ENCODE peak calls at places on chromosome 15, in seven cellular contexts. A is mesenchymal stem cell, S is mesendoderm, K is IMR-90, Y is H1, R is neuronal stem cell, L is trophoblast cell. G is an unnamed sample.

GRCh38 chr15:39624806-39625205 is 43.9 kb downstream of the THBS1 start:
- DNase-seq in A (peak), S (no peak), K (peak), Y (no peak), R (no peak), L (peak), G (no peak)

GRCh38 chr15:63156708-63157065 is 590 bp downstream of the RPS27L start:
- DNase-seq in A (peak), S (peak), K (peak), Y (no peak), R (peak), L (peak), G (no peak)

GRCh38 chr15:78087944-78088772 is 4.2 kb upstream of the SH2D7 start:
- DNase-seq in A (peak), S (no peak), K (peak), Y (no peak), R (no peak), L (peak), G (no peak)

GRCh38 chr15:98826658-98827057 is 178.3 kb downstream of the IGF1R start:
- DNase-seq in A (no peak), S (no peak), K (no peak), Y (no peak), R (no peak), L (no peak), G (no peak)

GRCh38 chr15:70478251-70478990 is 284.9 kb downstream of the UACA start:
- DNase-seq in A (no peak), S (no peak), K (no peak), Y (no peak), R (no peak), L (no peak), G (no peak)

GRCh38 chr15:46297766-46298165 is 662.9 kb downstream of the SQOR start:
- DNase-seq in A (no peak), S (no peak), K (no peak), Y (no peak), R (no peak), L (no peak), G (no peak)

GRCh38 chr15:88628018-88628673 is 7.0 kb downstream of the AEN start:
- DNase-seq in A (no peak), S (no peak), K (no peak), Y (no peak), R (no peak), L (no peak), G (no peak)

GRCh38 chr15:74464216-74464615 is 3.3 kb upstream of the UBL7 start:
- DNase-seq in A (no peak), S (no peak), K (no peak), Y (no peak), R (no peak), L (no peak), G (no peak)

GRCh38 chr15:75203017-75203907 is 1.6 kb downstream of the C15orf39 start:
- DNase-seq in A (peak), S (no peak), K (peak), Y (peak), R (no peak), L (peak), G (no peak)

GRCh38 chr15:39133201-39133600 is 447.7 kb upstream of the THBS1 start:
- DNase-seq in A (peak), S (no peak), K (peak), Y (no peak), R (no peak), L (peak), G (no peak)

GRCh38 chr15:32998979-32999677 is 195.4 kb downstream of the FMN1 start:
- DNase-seq in A (no peak), S (no peak), K (no peak), Y (no peak), R (no peak), L (no peak), G (no peak)

GRCh38 chr15:85550283-85550682 is 169.9 kb downstream of the AKAP13 start:
- DNase-seq in A (no peak), S (no peak), K (no peak), Y (no peak), R (no peak), L (peak), G (no peak)

GRCh38 chr15:73910904-73911303 is 15.4 kb upstream of the LOXL1 start:
- DNase-seq in A (no peak), S (no peak), K (no peak), Y (no peak), R (no peak), L (no peak), G (no peak)

GRCh38 chr15:34837246-34838016 is 42.1 kb upstream of the ACTC1 start:
- DNase-seq in A (peak), S (no peak), K (peak), Y (no peak), R (no peak), L (peak), G (no peak)

GRCh38 chr15:36527512-36528162 is 51.8 kb upstream of the CDIN1 start:
- DNase-seq in A (no peak), S (no peak), K (no peak), Y (no peak), R (no peak), L (no peak), G (no peak)

GRCh38 chr15:54575586-54575985 is 597.3 kb downstream of the UNC13C start:
- DNase-seq in A (no peak), S (no peak), K (no peak), Y (no peak), R (no peak), L (peak), G (no peak)

GRCh38 chr15:48941913-48942312 is 21.8 kb downstream of the SHC4 start:
- DNase-seq in A (no peak), S (no peak), K (no peak), Y (no peak), R (no peak), L (no peak), G (no peak)

GRCh38 chr15:86162676-86163075 is 83.0 kb downstream of the AGBL1 start:
- DNase-seq in A (no peak), S (no peak), K (no peak), Y (no peak), R (no peak), L (no peak), G (no peak)

GRCh38 chr15:79989682-79990081 is 18.7 kb upstream of the BCL2A1 start:
- DNase-seq in A (peak), S (no peak), K (peak), Y (no peak), R (no peak), L (peak), G (no peak)

GRCh38 chr15:78938608-78939488 is 6.0 kb downstream of the CTSH start:
- DNase-seq in A (no peak), S (no peak), K (no peak), Y (no peak), R (no peak), L (no peak), G (no peak)

GRCh38 chr15:74995779-74996765 is 709 bp downstream of the SCAMP5 start:
- DNase-seq in A (no peak), S (peak), K (no peak), Y (peak), R (peak), L (no peak), G (peak)

GRCh38 chr15:22231603-22232002 is 151.3 kb downstream of the OR4M2 start:
- DNase-seq in A (no peak), S (no peak), K (no peak), Y (no peak), R (no peak), L (no peak), G (no peak)

GRCh38 chr15:73460662-73461061 is 17.7 kb downstream of the REC114 start:
- DNase-seq in A (no peak), S (no peak), K (no peak), Y (no peak), R (no peak), L (no peak), G (no peak)

GRCh38 chr15:23806980-23807379 is 119.9 kb upstream of the NDN start:
- DNase-seq in A (no peak), S (no peak), K (no peak), Y (no peak), R (no peak), L (no peak), G (no peak)
- H2BK120ac ChIP-seq in A (no peak), S (no peak), K (no peak), Y (no peak), R (no peak), L (no peak), G (no peak)

GRCh38 chr15:82810863-82811421 is 1.5 kb downstream of the WHAMM start:
- DNase-seq in A (peak), S (no peak), K (no peak), Y (no peak), R (no peak), L (peak), G (no peak)

GRCh38 chr15:82810061-82810862 is 834 bp downstream of the WHAMM start:
- DNase-seq in A (peak), S (peak), K (peak), Y (peak), R (peak), L (peak), G (peak)

GRCh38 chr15:82809308-82810060 is at the start of gene WHAMM:
- DNase-seq in A (peak), S (peak), K (peak), Y (peak), R (peak), L (peak), G (peak)

GRCh38 chr15:82807920-82808633 is 1.4 kb upstream of the WHAMM start:
- DNase-seq in A (no peak), S (peak), K (no peak), Y (no peak), R (no peak), L (no peak), G (no peak)

DNA sequence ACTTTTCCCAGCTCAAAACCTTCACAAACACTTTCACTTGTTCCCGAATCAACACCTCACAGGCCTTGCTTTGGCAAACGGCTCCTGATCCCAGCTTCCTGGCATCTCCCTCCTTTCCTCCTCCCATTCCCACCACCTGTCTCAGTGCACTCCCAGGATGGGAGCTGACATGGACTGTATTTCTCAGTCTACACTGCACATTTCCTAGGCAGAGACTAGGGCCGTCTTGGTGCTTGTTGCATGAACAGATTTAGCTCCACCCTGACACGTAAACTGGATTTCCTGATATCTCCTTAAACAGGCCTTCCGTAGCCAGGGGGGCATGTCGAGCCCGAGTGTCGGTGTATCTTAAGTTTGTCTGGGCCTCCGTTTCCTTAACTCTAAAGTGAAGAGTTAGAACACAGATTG is 790 bp upstream of the WHAMM start:
- DNase-seq in A (no peak), S (no peak), K (no peak), Y (peak), R (no peak), L (no peak), G (no peak)
- H3K27ac ChIP-seq in A (no peak), S (no peak), K (no peak), Y (no peak), R (no peak), L (no peak), G (no peak)

DNA sequence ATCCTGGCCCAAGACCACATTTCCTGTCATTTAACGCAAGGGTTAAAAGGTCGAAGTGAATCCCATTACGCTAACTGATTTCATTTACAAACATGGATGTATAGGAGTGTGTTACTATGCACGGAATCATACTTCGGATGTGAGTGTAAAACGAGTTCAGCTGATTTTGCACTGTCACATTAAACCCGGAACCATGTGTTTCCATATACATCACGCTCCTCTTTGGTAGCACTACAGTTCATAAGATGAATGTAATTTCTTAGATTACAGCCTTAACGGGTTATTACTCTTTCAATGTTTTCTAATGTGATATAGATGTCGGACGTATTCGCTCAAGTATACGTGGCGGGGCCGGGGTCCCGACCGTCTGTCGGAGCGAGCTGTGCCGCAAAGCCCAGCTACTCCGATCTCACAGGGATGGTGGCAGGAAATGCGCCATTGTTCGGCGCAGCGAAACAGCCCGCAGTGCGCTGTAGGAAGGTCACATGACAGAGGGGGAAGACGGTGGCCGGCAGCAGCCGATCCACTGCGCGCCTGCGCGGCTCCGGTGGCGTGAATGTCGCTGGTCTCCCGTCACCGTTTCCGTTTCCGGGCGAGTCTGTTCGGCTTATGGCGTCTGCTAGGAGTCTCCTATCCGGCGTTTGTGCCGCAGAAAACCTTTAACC is 97.3 kb downstream of the NPAP1 start:
- DNase-seq in A (peak), S (peak), K (peak), Y (peak), R (peak), L (peak), G (peak)
- H3K9ac ChIP-seq in A (peak), S (peak), K (peak), Y (no peak), R (peak), L (no peak), G (peak)

DNA sequence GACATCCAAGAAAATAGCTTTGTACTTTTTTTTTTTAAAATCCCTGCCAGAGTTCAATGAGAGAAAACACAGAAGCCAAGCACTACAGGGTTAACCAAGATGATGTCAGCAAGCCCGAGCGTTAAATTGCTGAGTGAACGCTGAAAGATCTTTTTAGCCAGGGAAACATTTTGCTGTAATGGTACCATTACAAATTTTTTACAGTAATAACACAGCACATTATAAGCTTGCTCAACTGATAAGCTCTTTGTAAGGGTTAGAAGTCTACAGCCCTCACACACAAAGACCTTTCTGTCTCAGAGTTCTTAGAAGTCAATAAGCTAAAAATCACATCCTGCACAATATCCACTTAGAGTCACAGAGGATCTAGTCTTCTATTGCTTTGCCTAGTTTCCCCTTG is 30.0 kb downstream of the CHSY1 start:
- DNase-seq in A (no peak), S (no peak), K (no peak), Y (no peak), R (no peak), L (no peak), G (no peak)
- H2BK120ac ChIP-seq in A (no peak), S (no peak), K (no peak), Y (no peak), R (no peak), L (no peak), G (no peak)

GRCh38 chr15:64158363-64159134 is 4.3 kb downstream of the PPIB start:
- DNase-seq in A (no peak), S (peak), K (no peak), Y (no peak), R (no peak), L (no peak), G (no peak)
- H3K27ac ChIP-seq in A (no peak), S (no peak), K (no peak), Y (no peak), R (no peak), L (no peak), G (no peak)

GRCh38 chr15:60426870-60427528 is 29.2 kb upstream of the ANXA2 start:
- DNase-seq in A (peak), S (no peak), K (peak), Y (no peak), R (no peak), L (no peak), G (no peak)
- H3K9ac ChIP-seq in A (peak), S (no peak), K (no peak), Y (no peak), R (no peak), L (no peak), G (no peak)

G was measured in H9.